ENCODE peak calls at places on chromosomes 16 and 17, in nine cellular contexts. N is GM23248, F is SK-N-SH, K is neural progenitor cell, B is GM23338, G is PC-3, V is MM.1S, R is OCI-LY7, A is hepatocyte. X is an unnamed sample.

GRCh38 chr17:61545335-61545938 is 45.6 kb downstream of the NACA2 start:
- DNase-seq in A (no peak), F (no peak), K (no peak), R (no peak), G (no peak), B (no peak), N (no peak), V (no peak), X (no peak)

GRCh38 chr17:71933306-71933705 is 187.5 kb upstream of the SOX9 start:
- DNase-seq in A (no peak), V (no peak), G (no peak), N (no peak), F (no peak), R (no peak), B (no peak), K (no peak), X (no peak)

GRCh38 chr17:28320215-28321061 is 1.4 kb downstream of the TMEM97 start:
- DNase-seq in G (no peak), K (no peak), F (no peak), B (no peak), A (no peak), R (no peak), V (no peak), N (no peak), X (no peak)

GRCh38 chr16:12646490-12647274 is 157.0 kb downstream of the CPPED1 start:
- DNase-seq in V (peak), R (no peak), B (no peak), G (no peak), F (peak), N (peak), K (no peak), A (no peak), X (no peak)

GRCh38 chr16:81241706-81242105 is 3.2 kb downstream of the BCO1 start:
- DNase-seq in A (no peak), F (no peak), V (no peak), G (no peak), N (no peak), K (no peak), B (no peak), R (no peak), X (no peak)

GRCh38 chr17:7755095-7755890 is 37.7 kb downstream of the DNAH2 start:
- DNase-seq in N (no peak), A (no peak), V (no peak), B (no peak), F (no peak), K (peak), R (no peak), G (no peak), X (no peak)

GRCh38 chr16:58652741-58653140 is 23.1 kb upstream of the CNOT1 start:
- DNase-seq in R (no peak), N (peak), G (no peak), B (peak), V (no peak), K (peak), F (peak), A (no peak), X (no peak)

GRCh38 chr17:82871776-82872561 is 32.1 kb upstream of the ZNF750 start:
- DNase-seq in F (no peak), R (no peak), V (no peak), G (no peak), K (no peak), B (no peak), A (no peak), N (no peak), X (no peak)

GRCh38 chr17:63445065-63445464 is 1.0 kb downstream of the CYB561 start:
- DNase-seq in R (no peak), B (no peak), A (no peak), N (peak), K (no peak), F (peak), V (no peak), G (peak), X (no peak)

GRCh38 chr17:77316191-77316641 is 175.4 kb downstream of the SEC14L1 start:
- DNase-seq in F (peak), B (peak), R (no peak), A (peak), V (no peak), K (peak), N (peak), G (no peak), X (no peak)

GRCh38 chr17:12600349-12600748 is 65.3 kb upstream of the MYOCD start:
- DNase-seq in R (no peak), A (no peak), K (no peak), N (no peak), F (no peak), B (no peak), G (no peak), V (no peak), X (no peak)

GRCh38 chr16:72561-73537 is at the start of gene RHBDF1:
- DNase-seq in K (peak), B (peak), N (peak), G (peak), V (peak), R (no peak), F (peak), A (peak), X (no peak)

GRCh38 chr16:70258946-70259345 is 7.2 kb upstream of the EXOSC6 start:
- DNase-seq in N (no peak), F (no peak), B (no peak), K (no peak), G (no peak), R (no peak), V (no peak), A (no peak), X (no peak)

GRCh38 chr17:27153005-27153404 is 140.9 kb upstream of the WSB1 start:
- DNase-seq in F (no peak), R (no peak), V (no peak), N (peak), G (no peak), A (no peak), B (no peak), K (no peak), X (no peak)

GRCh38 chr16:48824271-48824670 is 214.3 kb upstream of the N4BP1 start:
- DNase-seq in B (no peak), A (no peak), R (no peak), N (no peak), K (no peak), V (no peak), G (no peak), F (no peak), X (no peak)
- TF ChIP-seq EZH2phosphoT487 in B (no peak), A (no peak), R (no peak), N (no peak), K (no peak), V (no peak), G (no peak), F (no peak), X (no peak)

DNA sequence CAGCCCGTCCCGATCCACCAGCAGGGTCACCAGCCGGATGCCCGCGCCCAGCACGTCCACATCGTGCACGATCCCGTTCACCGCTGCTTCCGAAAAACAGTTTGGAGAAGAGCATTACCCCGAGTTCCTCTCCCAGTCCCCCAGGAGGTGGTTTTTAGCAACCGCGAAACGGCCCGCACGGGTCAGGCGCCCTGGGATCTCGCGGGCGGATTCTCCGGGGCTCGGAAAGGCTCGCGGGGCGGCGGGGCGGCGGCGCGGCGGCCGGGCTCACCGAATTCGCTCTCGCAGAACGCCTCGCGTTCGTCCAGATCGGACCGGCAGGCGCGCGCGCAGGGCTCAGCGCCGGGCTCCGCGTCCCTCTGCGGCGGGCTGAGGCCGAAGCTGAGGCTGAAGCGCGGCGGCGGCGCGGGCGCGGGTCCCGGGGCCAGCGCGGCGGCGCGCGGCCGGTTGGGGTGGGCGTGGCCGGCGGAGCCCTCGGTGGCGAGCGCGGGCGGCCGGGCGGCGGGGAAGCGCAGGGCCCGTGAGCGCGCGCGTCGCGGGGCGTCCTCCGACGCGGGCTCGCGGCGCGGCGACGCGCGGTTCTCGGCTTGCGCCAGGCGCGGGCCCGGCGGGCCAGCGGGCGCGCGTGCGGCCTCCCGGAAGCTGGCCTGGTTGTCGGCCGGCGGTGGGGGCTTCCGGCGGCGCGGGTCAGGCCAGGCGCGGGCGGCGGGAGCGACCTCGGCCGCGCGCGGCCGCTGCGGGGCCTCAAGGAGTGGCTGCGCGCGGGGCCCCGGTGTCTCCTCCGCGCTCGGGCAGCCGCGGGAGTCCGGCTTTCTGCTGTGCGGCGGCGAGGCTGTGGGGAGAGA is 2.9 kb downstream of the C17orf58 start:
- DNase-seq in R (peak), B (peak), F (peak), G (peak), A (peak), N (peak), K (peak), V (peak), X (peak)
- TF ChIP-seq EZH2phosphoT487 in R (no peak), B (no peak), F (no peak), G (no peak), A (no peak), N (no peak), K (no peak), V (no peak), X (no peak)

GRCh38 chr17:30113213-30113612 is 3.4 kb upstream of the NSRP1 start:
- DNase-seq in A (no peak), N (no peak), R (no peak), K (no peak), F (no peak), G (peak), B (no peak), V (peak), X (no peak)

GRCh38 chr17:30112794-30113193 is 3.8 kb upstream of the NSRP1 start:
- DNase-seq in N (no peak), B (no peak), V (peak), A (no peak), G (no peak), R (no peak), F (no peak), K (no peak), X (no peak)

GRCh38 chr17:30116345-30116660 is 313 bp upstream of the NSRP1 start:
- DNase-seq in A (no peak), N (no peak), G (no peak), F (no peak), B (no peak), K (no peak), R (no peak), V (no peak), X (no peak)

GRCh38 chr17:30116661-30117547 is at the start of gene NSRP1:
- DNase-seq in F (peak), N (peak), R (peak), B (peak), G (peak), K (peak), V (peak), A (peak), X (peak)

DNA sequence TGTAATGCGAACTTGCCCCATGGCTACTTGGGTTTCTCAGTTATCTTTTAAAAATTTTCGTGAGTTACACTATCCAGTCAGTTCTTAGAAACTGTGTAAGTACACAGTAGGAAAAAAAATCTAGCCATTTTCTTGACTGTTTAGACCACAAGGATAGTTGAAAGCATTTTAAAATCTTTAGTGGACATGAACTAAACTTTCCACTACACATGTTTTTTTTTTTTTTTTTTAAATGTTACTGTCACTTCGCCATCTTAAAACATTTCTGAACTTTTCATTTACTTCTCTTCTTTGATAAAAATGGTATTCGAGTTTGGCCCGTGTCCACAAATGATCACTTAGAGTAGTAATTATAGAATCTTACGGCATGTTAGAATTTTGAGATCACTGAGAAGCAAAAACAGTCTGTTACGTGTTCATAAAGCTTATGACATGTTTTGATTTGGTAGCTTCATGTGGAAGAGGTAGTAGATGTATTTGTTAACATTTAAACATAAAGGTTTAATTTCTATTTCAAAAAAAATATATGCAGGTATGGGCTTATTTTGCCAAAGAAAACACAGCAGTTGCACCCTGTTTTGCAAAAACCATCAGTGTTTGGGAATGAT is 1.0 kb downstream of the NSRP1 start:
- DNase-seq in N (peak), R (no peak), A (no peak), G (no peak), B (no peak), F (no peak), V (no peak), K (no peak), X (no peak)
- TF ChIP-seq EZH2phosphoT487 in N (no peak), R (no peak), A (no peak), G (no peak), B (no peak), F (no peak), V (no peak), K (no peak), X (no peak)

DNA sequence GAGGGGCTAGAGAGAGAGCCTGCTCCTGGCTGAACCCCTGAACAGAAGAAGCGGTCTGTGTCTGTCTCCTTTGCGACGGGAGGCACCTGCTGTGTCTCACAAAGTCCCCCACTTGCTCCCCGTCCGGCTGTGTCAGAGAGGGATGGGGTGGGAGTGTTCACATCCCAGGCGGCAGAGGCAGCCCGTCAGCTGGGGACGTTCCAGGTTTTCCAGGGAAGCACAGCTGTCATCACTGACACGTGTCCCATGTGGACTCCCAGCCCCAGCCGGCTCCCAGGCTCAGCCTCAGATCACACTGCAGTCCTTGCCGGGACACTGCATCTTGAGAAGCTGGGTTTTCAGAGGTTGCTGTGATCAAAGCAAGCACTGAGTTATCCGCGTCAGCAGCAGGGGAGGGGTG is 1.6 kb downstream of the TELO2 start:
- DNase-seq in B (no peak), F (no peak), K (no peak), R (no peak), V (no peak), N (peak), G (no peak), A (no peak), X (no peak)
- TF ChIP-seq EZH2phosphoT487 in B (no peak), F (no peak), K (no peak), R (no peak), V (no peak), N (no peak), G (no peak), A (no peak), X (no peak)

GRCh38 chr17:44360144-44360533 is 3.5 kb downstream of the FAM171A2 start:
- DNase-seq in R (no peak), G (no peak), B (no peak), F (no peak), N (peak), V (no peak), A (no peak), K (no peak), X (no peak)
- TF ChIP-seq EZH2phosphoT487 in R (no peak), G (no peak), B (no peak), F (no peak), N (no peak), V (no peak), A (no peak), K (no peak), X (no peak)

GRCh38 chr17:68255731-68256538 is 8.1 kb downstream of the AMZ2 start:
- DNase-seq in B (no peak), F (no peak), G (no peak), K (no peak), R (peak), N (no peak), V (no peak), A (no peak), X (no peak)
- TF ChIP-seq EZH2phosphoT487 in B (no peak), F (no peak), G (no peak), K (no peak), R (no peak), N (no peak), V (no peak), A (no peak), X (no peak)

X was measured in HCT116.